ENCODE peak calls at places on chromosomes 7 and 10, in eight cellular contexts. One of them, this sample, is unnamed.

GRCh38 chr10:43926875-43927406 is 278.3 kb upstream of the ZNF32 start:
- DNase-seq in SK-N-SH: no peak
- DNase-seq in neural progenitor cell: no peak
- DNase-seq in astrocyte of the spinal cord: no peak
- DNase-seq in pancreas: no peak
- DNase-seq in tibial artery: no peak
- DNase-seq in AG10803: no peak
- DNase-seq in WERI-Rb-1: no peak
- DNase-seq in this sample: no peak

GRCh38 chr7:117126631-117127030 is 173.3 kb downstream of the ST7 start:
- DNase-seq in SK-N-SH: no peak
- DNase-seq in neural progenitor cell: peak
- DNase-seq in astrocyte of the spinal cord: no peak
- DNase-seq in pancreas: no peak
- DNase-seq in tibial artery: no peak
- DNase-seq in AG10803: no peak
- DNase-seq in WERI-Rb-1: no peak
- DNase-seq in this sample: no peak

GRCh38 chr10:34094146-34094696 is 720.9 kb downstream of the PARD3 start:
- DNase-seq in SK-N-SH: no peak
- DNase-seq in neural progenitor cell: no peak
- DNase-seq in astrocyte of the spinal cord: no peak
- DNase-seq in pancreas: no peak
- DNase-seq in tibial artery: no peak
- DNase-seq in AG10803: no peak
- DNase-seq in WERI-Rb-1: no peak
- DNase-seq in this sample: no peak

GRCh38 chr7:77473240-77474005 is 57.3 kb upstream of the GSAP start:
- DNase-seq in SK-N-SH: no peak
- DNase-seq in neural progenitor cell: no peak
- DNase-seq in astrocyte of the spinal cord: no peak
- DNase-seq in pancreas: no peak
- DNase-seq in tibial artery: no peak
- DNase-seq in AG10803: no peak
- DNase-seq in WERI-Rb-1: no peak
- DNase-seq in this sample: no peak

GRCh38 chr7:80182630-80183276 is 48.1 kb downstream of the GNAI1 start:
- DNase-seq in SK-N-SH: no peak
- DNase-seq in neural progenitor cell: no peak
- DNase-seq in astrocyte of the spinal cord: no peak
- DNase-seq in pancreas: no peak
- DNase-seq in tibial artery: no peak
- DNase-seq in AG10803: no peak
- DNase-seq in WERI-Rb-1: no peak
- DNase-seq in this sample: no peak

GRCh38 chr10:75547391-75548298 is 116.2 kb downstream of the LRMDA start:
- DNase-seq in SK-N-SH: no peak
- DNase-seq in neural progenitor cell: no peak
- DNase-seq in astrocyte of the spinal cord: peak
- DNase-seq in pancreas: no peak
- DNase-seq in tibial artery: no peak
- DNase-seq in AG10803: peak
- DNase-seq in WERI-Rb-1: no peak
- DNase-seq in this sample: peak

GRCh38 chr10:6239213-6239991 is 36.7 kb downstream of the PFKFB3 start:
- DNase-seq in SK-N-SH: peak
- DNase-seq in neural progenitor cell: no peak
- DNase-seq in astrocyte of the spinal cord: peak
- DNase-seq in pancreas: no peak
- DNase-seq in tibial artery: no peak
- DNase-seq in AG10803: peak
- DNase-seq in WERI-Rb-1: no peak
- DNase-seq in this sample: peak

GRCh38 chr7:103051520-103051919 is 23.1 kb downstream of the FBXL13 start:
- DNase-seq in SK-N-SH: no peak
- DNase-seq in neural progenitor cell: no peak
- DNase-seq in astrocyte of the spinal cord: no peak
- DNase-seq in pancreas: no peak
- DNase-seq in tibial artery: no peak
- DNase-seq in AG10803: no peak
- DNase-seq in WERI-Rb-1: no peak
- DNase-seq in this sample: no peak

GRCh38 chr10:58747687-58748086 is 235.0 kb downstream of the BICC1 start:
- DNase-seq in SK-N-SH: no peak
- DNase-seq in neural progenitor cell: no peak
- DNase-seq in astrocyte of the spinal cord: no peak
- DNase-seq in pancreas: no peak
- DNase-seq in tibial artery: no peak
- DNase-seq in AG10803: no peak
- DNase-seq in WERI-Rb-1: no peak
- DNase-seq in this sample: no peak

GRCh38 chr10:89959433-89960110 is 258.2 kb downstream of the KIF20B start:
- DNase-seq in SK-N-SH: no peak
- DNase-seq in neural progenitor cell: no peak
- DNase-seq in astrocyte of the spinal cord: no peak
- DNase-seq in pancreas: no peak
- DNase-seq in tibial artery: no peak
- DNase-seq in AG10803: no peak
- DNase-seq in WERI-Rb-1: no peak
- DNase-seq in this sample: no peak

GRCh38 chr7:47783456-47784240 is 164.6 kb downstream of the PKD1L1 start:
- DNase-seq in SK-N-SH: no peak
- DNase-seq in neural progenitor cell: no peak
- DNase-seq in astrocyte of the spinal cord: peak
- DNase-seq in pancreas: no peak
- DNase-seq in tibial artery: peak
- DNase-seq in AG10803: peak
- DNase-seq in WERI-Rb-1: no peak
- DNase-seq in this sample: peak

GRCh38 chr7:105521027-105521730 is 892 bp downstream of the PUS7 start:
- DNase-seq in SK-N-SH: peak
- DNase-seq in neural progenitor cell: peak
- DNase-seq in astrocyte of the spinal cord: peak
- DNase-seq in pancreas: peak
- DNase-seq in tibial artery: peak
- DNase-seq in AG10803: peak
- DNase-seq in WERI-Rb-1: peak
- DNase-seq in this sample: no peak

GRCh38 chr7:47236480-47237208 is 345.3 kb downstream of the TNS3 start:
- DNase-seq in SK-N-SH: no peak
- DNase-seq in neural progenitor cell: no peak
- DNase-seq in astrocyte of the spinal cord: no peak
- DNase-seq in pancreas: no peak
- DNase-seq in tibial artery: no peak
- DNase-seq in AG10803: no peak
- DNase-seq in WERI-Rb-1: no peak
- DNase-seq in this sample: no peak

DNA sequence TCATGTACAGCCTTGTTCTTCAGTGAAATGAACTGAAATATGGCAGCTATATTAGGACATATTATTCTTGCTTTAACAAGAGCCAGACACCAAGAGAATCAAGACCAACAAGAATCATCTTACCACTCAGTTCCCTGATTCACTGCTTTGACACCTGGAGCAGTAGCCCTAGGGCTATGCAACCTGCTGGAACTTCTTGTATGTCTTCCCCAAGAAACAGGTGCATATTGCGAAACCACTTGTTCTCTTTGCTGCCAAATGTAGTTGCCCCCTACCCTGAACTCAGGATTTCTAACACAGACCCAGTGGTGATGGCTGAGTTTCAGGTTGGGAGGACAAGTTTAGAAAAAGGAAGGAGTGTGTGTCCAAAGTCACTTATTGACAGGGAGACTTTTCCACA is 46.1 kb downstream of the WIPF3 start:
- DNase-seq in SK-N-SH: no peak
- DNase-seq in neural progenitor cell: no peak
- DNase-seq in astrocyte of the spinal cord: no peak
- DNase-seq in pancreas: no peak
- DNase-seq in tibial artery: no peak
- DNase-seq in AG10803: no peak
- DNase-seq in WERI-Rb-1: no peak
- DNase-seq in this sample: no peak
- TF ChIP-seq CTCF in SK-N-SH: no peak
- TF ChIP-seq CTCF in neural progenitor cell: no peak
- TF ChIP-seq CTCF in astrocyte of the spinal cord: no peak
- TF ChIP-seq CTCF in pancreas: no peak
- TF ChIP-seq CTCF in tibial artery: no peak
- TF ChIP-seq CTCF in AG10803: no peak
- TF ChIP-seq CTCF in WERI-Rb-1: no peak
- TF ChIP-seq CTCF in this sample: no peak

GRCh38 chr10:31136386-31136785 is 104.7 kb upstream of the ZNF438 start:
- DNase-seq in SK-N-SH: no peak
- DNase-seq in neural progenitor cell: no peak
- DNase-seq in astrocyte of the spinal cord: no peak
- DNase-seq in pancreas: no peak
- DNase-seq in tibial artery: no peak
- DNase-seq in AG10803: no peak
- DNase-seq in WERI-Rb-1: no peak
- DNase-seq in this sample: no peak

GRCh38 chr10:31133251-31133627 is 101.6 kb upstream of the ZNF438 start:
- DNase-seq in SK-N-SH: no peak
- DNase-seq in neural progenitor cell: no peak
- DNase-seq in astrocyte of the spinal cord: no peak
- DNase-seq in pancreas: no peak
- DNase-seq in tibial artery: no peak
- DNase-seq in AG10803: no peak
- DNase-seq in WERI-Rb-1: no peak
- DNase-seq in this sample: no peak

GRCh38 chr10:31133628-31134302 is 102.1 kb upstream of the ZNF438 start:
- DNase-seq in SK-N-SH: peak
- DNase-seq in neural progenitor cell: peak
- DNase-seq in astrocyte of the spinal cord: peak
- DNase-seq in pancreas: peak
- DNase-seq in tibial artery: peak
- DNase-seq in AG10803: peak
- DNase-seq in WERI-Rb-1: peak
- DNase-seq in this sample: no peak

GRCh38 chr10:31132681-31133239 is 101.1 kb upstream of the ZNF438 start:
- DNase-seq in SK-N-SH: no peak
- DNase-seq in neural progenitor cell: no peak
- DNase-seq in astrocyte of the spinal cord: no peak
- DNase-seq in pancreas: no peak
- DNase-seq in tibial artery: no peak
- DNase-seq in AG10803: no peak
- DNase-seq in WERI-Rb-1: no peak
- DNase-seq in this sample: no peak

GRCh38 chr10:31134303-31134928 is 102.8 kb upstream of the ZNF438 start:
- DNase-seq in SK-N-SH: no peak
- DNase-seq in neural progenitor cell: no peak
- DNase-seq in astrocyte of the spinal cord: peak
- DNase-seq in pancreas: no peak
- DNase-seq in tibial artery: peak
- DNase-seq in AG10803: peak
- DNase-seq in WERI-Rb-1: peak
- DNase-seq in this sample: no peak
- H3K4me3 ChIP-seq in SK-N-SH: no peak
- H3K4me3 ChIP-seq in neural progenitor cell: peak
- H3K4me3 ChIP-seq in astrocyte of the spinal cord: peak
- H3K4me3 ChIP-seq in pancreas: peak
- H3K4me3 ChIP-seq in tibial artery: peak
- H3K4me3 ChIP-seq in AG10803: peak
- H3K4me3 ChIP-seq in WERI-Rb-1: peak
- H3K4me3 ChIP-seq in this sample: no peak

DNA sequence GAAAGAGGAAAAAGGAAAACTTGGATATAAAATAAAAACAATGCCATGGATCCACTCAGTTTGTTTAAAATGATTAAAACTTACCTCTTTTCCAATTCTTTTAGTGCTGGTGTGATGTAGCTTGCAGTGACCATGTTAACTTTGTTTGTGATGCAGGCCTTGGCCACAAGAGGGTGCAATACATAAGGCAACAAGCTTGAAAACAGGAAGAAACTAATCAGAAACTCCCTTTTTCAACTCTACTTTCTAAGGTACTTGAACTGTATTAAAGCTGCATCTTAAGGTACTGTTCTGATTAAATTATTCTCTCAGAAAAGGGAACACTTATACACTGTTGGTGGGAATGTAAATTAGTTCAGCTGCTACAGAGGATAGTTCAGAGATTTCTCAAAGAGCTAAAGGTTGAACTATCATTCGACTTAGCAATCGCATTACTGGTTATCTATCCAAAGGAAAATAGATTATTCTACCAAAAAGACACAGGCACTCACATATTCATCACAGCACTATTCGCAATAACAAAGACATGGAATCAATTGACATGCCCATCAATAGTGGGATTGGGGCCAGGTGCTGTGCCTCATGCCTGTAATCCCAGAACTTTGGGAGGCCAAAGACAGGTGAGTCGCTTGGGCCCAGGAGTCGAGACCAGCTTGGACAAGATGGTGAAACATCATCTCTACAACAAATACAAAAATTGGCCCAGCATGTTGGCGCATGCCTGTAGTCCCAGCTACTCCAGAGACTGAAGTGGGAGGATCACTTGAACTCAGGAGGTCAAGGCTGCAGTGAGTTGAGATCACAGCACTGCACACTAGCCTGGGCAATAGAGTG is 50.9 kb downstream of the AASS start:
- DNase-seq in SK-N-SH: peak
- DNase-seq in neural progenitor cell: peak
- DNase-seq in astrocyte of the spinal cord: peak
- DNase-seq in pancreas: peak
- DNase-seq in tibial artery: peak
- DNase-seq in AG10803: peak
- DNase-seq in WERI-Rb-1: peak
- DNase-seq in this sample: peak
- TF ChIP-seq CTCF in SK-N-SH: peak
- TF ChIP-seq CTCF in neural progenitor cell: peak
- TF ChIP-seq CTCF in astrocyte of the spinal cord: peak
- TF ChIP-seq CTCF in pancreas: peak
- TF ChIP-seq CTCF in tibial artery: peak
- TF ChIP-seq CTCF in AG10803: peak
- TF ChIP-seq CTCF in WERI-Rb-1: peak
- TF ChIP-seq CTCF in this sample: peak

GRCh38 chr7:131899271-131900030 is 343.0 kb upstream of the PODXL start:
- DNase-seq in SK-N-SH: no peak
- DNase-seq in neural progenitor cell: no peak
- DNase-seq in astrocyte of the spinal cord: no peak
- DNase-seq in pancreas: no peak
- DNase-seq in tibial artery: no peak
- DNase-seq in AG10803: no peak
- DNase-seq in WERI-Rb-1: no peak
- DNase-seq in this sample: no peak

GRCh38 chr7:131904750-131905327 is 348.4 kb upstream of the PODXL start:
- DNase-seq in SK-N-SH: no peak
- DNase-seq in neural progenitor cell: peak
- DNase-seq in astrocyte of the spinal cord: no peak
- DNase-seq in pancreas: no peak
- DNase-seq in tibial artery: no peak
- DNase-seq in AG10803: no peak
- DNase-seq in WERI-Rb-1: peak
- DNase-seq in this sample: no peak

GRCh38 chr7:131905574-131905973 is 349.1 kb upstream of the PODXL start:
- DNase-seq in SK-N-SH: no peak
- DNase-seq in neural progenitor cell: no peak
- DNase-seq in astrocyte of the spinal cord: no peak
- DNase-seq in pancreas: no peak
- DNase-seq in tibial artery: no peak
- DNase-seq in AG10803: no peak
- DNase-seq in WERI-Rb-1: peak
- DNase-seq in this sample: no peak

GRCh38 chr7:131900785-131901287 is 344.4 kb upstream of the PODXL start:
- DNase-seq in SK-N-SH: no peak
- DNase-seq in neural progenitor cell: no peak
- DNase-seq in astrocyte of the spinal cord: no peak
- DNase-seq in pancreas: peak
- DNase-seq in tibial artery: no peak
- DNase-seq in AG10803: no peak
- DNase-seq in WERI-Rb-1: no peak
- DNase-seq in this sample: no peak

GRCh38 chr7:131903315-131903714 is 346.9 kb upstream of the PODXL start:
- DNase-seq in SK-N-SH: no peak
- DNase-seq in neural progenitor cell: no peak
- DNase-seq in astrocyte of the spinal cord: no peak
- DNase-seq in pancreas: no peak
- DNase-seq in tibial artery: no peak
- DNase-seq in AG10803: no peak
- DNase-seq in WERI-Rb-1: no peak
- DNase-seq in this sample: no peak
- H3K4me3 ChIP-seq in SK-N-SH: no peak
- H3K4me3 ChIP-seq in neural progenitor cell: no peak
- H3K4me3 ChIP-seq in astrocyte of the spinal cord: no peak
- H3K4me3 ChIP-seq in pancreas: no peak
- H3K4me3 ChIP-seq in tibial artery: no peak
- H3K4me3 ChIP-seq in AG10803: no peak
- H3K4me3 ChIP-seq in WERI-Rb-1: no peak
- H3K4me3 ChIP-seq in this sample: no peak